ENCODE peak calls at places on chromosome 13, in nine cellular contexts. One of them, this sample, is unnamed.

GRCh38 chr13:26011996-26012688 is 39.7 kb downstream of the SHISA2 start:
- DNase-seq in upper lobe of right lung: peak; percentile 74
- DNase-seq in left ventricle myocardium inferior: no peak
- DNase-seq in cardiac muscle cell: peak; percentile 65
- DNase-seq in heart right ventricle: no peak
- DNase-seq in breast epithelium: no peak
- DNase-seq in Peyer's patch: peak; percentile 29
- DNase-seq in mammary epithelial cell: no peak
- DNase-seq in CD8-positive, alpha-beta T cell: peak; percentile 48
- DNase-seq in this sample: no peak

GRCh38 chr13:64441740-64442139 is 2788.4 kb downstream of the PCDH9 start:
- DNase-seq in upper lobe of right lung: no peak
- DNase-seq in left ventricle myocardium inferior: no peak
- DNase-seq in cardiac muscle cell: no peak
- DNase-seq in heart right ventricle: no peak
- DNase-seq in breast epithelium: no peak
- DNase-seq in Peyer's patch: no peak
- DNase-seq in mammary epithelial cell: no peak
- DNase-seq in CD8-positive, alpha-beta T cell: no peak
- DNase-seq in this sample: no peak

GRCh38 chr13:32195713-32196112 is 119.5 kb downstream of the ZAR1L start:
- DNase-seq in upper lobe of right lung: no peak
- DNase-seq in left ventricle myocardium inferior: no peak
- DNase-seq in cardiac muscle cell: peak; percentile 64
- DNase-seq in heart right ventricle: no peak
- DNase-seq in breast epithelium: no peak
- DNase-seq in Peyer's patch: no peak
- DNase-seq in mammary epithelial cell: no peak
- DNase-seq in CD8-positive, alpha-beta T cell: no peak
- DNase-seq in this sample: no peak

GRCh38 chr13:97851269-97851668 is 102.2 kb upstream of the IPO5 start:
- DNase-seq in upper lobe of right lung: no peak
- DNase-seq in left ventricle myocardium inferior: no peak
- DNase-seq in cardiac muscle cell: peak; percentile 20
- DNase-seq in heart right ventricle: no peak
- DNase-seq in breast epithelium: no peak
- DNase-seq in Peyer's patch: no peak
- DNase-seq in mammary epithelial cell: no peak
- DNase-seq in CD8-positive, alpha-beta T cell: no peak
- DNase-seq in this sample: no peak

GRCh38 chr13:110238795-110239194 is 68.2 kb downstream of the COL4A1 start:
- DNase-seq in upper lobe of right lung: no peak
- DNase-seq in left ventricle myocardium inferior: no peak
- DNase-seq in cardiac muscle cell: peak; percentile 48
- DNase-seq in heart right ventricle: peak; percentile 30
- DNase-seq in breast epithelium: no peak
- DNase-seq in Peyer's patch: no peak
- DNase-seq in mammary epithelial cell: no peak
- DNase-seq in CD8-positive, alpha-beta T cell: no peak
- DNase-seq in this sample: no peak

GRCh38 chr13:93224545-93224944 is 2.1 kb upstream of the GPC6 start:
- DNase-seq in upper lobe of right lung: no peak
- DNase-seq in left ventricle myocardium inferior: no peak
- DNase-seq in cardiac muscle cell: peak; percentile 77
- DNase-seq in heart right ventricle: no peak
- DNase-seq in breast epithelium: no peak
- DNase-seq in Peyer's patch: no peak
- DNase-seq in mammary epithelial cell: no peak
- DNase-seq in CD8-positive, alpha-beta T cell: no peak
- DNase-seq in this sample: no peak

GRCh38 chr13:31629085-31629785 is 110.1 kb upstream of the RXFP2 start:
- DNase-seq in upper lobe of right lung: no peak
- DNase-seq in left ventricle myocardium inferior: no peak
- DNase-seq in cardiac muscle cell: peak; percentile 41
- DNase-seq in heart right ventricle: no peak
- DNase-seq in breast epithelium: no peak
- DNase-seq in Peyer's patch: no peak
- DNase-seq in mammary epithelial cell: peak; percentile 30
- DNase-seq in CD8-positive, alpha-beta T cell: no peak
- DNase-seq in this sample: no peak

GRCh38 chr13:45851171-45851889 is at the start of gene SIAH3:
- DNase-seq in upper lobe of right lung: no peak
- DNase-seq in left ventricle myocardium inferior: no peak
- DNase-seq in cardiac muscle cell: peak; percentile 28
- DNase-seq in heart right ventricle: no peak
- DNase-seq in breast epithelium: no peak
- DNase-seq in Peyer's patch: peak; percentile 18
- DNase-seq in mammary epithelial cell: peak; percentile 71
- DNase-seq in CD8-positive, alpha-beta T cell: no peak
- DNase-seq in this sample: no peak

GRCh38 chr13:42747399-42747873 is 33.9 kb upstream of the FAM216B start:
- DNase-seq in upper lobe of right lung: no peak
- DNase-seq in left ventricle myocardium inferior: no peak
- DNase-seq in cardiac muscle cell: peak; percentile 64
- DNase-seq in heart right ventricle: no peak
- DNase-seq in breast epithelium: no peak
- DNase-seq in Peyer's patch: no peak
- DNase-seq in mammary epithelial cell: peak; percentile 65
- DNase-seq in CD8-positive, alpha-beta T cell: no peak
- DNase-seq in this sample: no peak

GRCh38 chr13:73722120-73722519 is 412.1 kb downstream of the KLF12 start:
- DNase-seq in upper lobe of right lung: no peak
- DNase-seq in left ventricle myocardium inferior: no peak
- DNase-seq in cardiac muscle cell: peak; percentile 49
- DNase-seq in heart right ventricle: no peak
- DNase-seq in breast epithelium: no peak
- DNase-seq in Peyer's patch: no peak
- DNase-seq in mammary epithelial cell: peak; percentile 94
- DNase-seq in CD8-positive, alpha-beta T cell: no peak
- DNase-seq in this sample: no peak

GRCh38 chr13:42762917-42763316 is 18.5 kb upstream of the FAM216B start:
- DNase-seq in upper lobe of right lung: no peak
- DNase-seq in left ventricle myocardium inferior: no peak
- DNase-seq in cardiac muscle cell: peak; percentile 94
- DNase-seq in heart right ventricle: no peak
- DNase-seq in breast epithelium: no peak
- DNase-seq in Peyer's patch: no peak
- DNase-seq in mammary epithelial cell: peak; percentile 60
- DNase-seq in CD8-positive, alpha-beta T cell: no peak
- DNase-seq in this sample: no peak

GRCh38 chr13:110187501-110188161 is 119.3 kb downstream of the COL4A1 start:
- DNase-seq in upper lobe of right lung: peak; percentile 17
- DNase-seq in left ventricle myocardium inferior: peak; percentile 69
- DNase-seq in cardiac muscle cell: peak; percentile 96
- DNase-seq in heart right ventricle: peak; percentile 73
- DNase-seq in breast epithelium: no peak
- DNase-seq in Peyer's patch: no peak
- DNase-seq in mammary epithelial cell: peak; percentile 47
- DNase-seq in CD8-positive, alpha-beta T cell: no peak
- DNase-seq in this sample: no peak

GRCh38 chr13:69545500-69546025 is 562.1 kb upstream of the ATXN8OS start:
- DNase-seq in upper lobe of right lung: no peak
- DNase-seq in left ventricle myocardium inferior: no peak
- DNase-seq in cardiac muscle cell: no peak
- DNase-seq in heart right ventricle: no peak
- DNase-seq in breast epithelium: no peak
- DNase-seq in Peyer's patch: no peak
- DNase-seq in mammary epithelial cell: no peak
- DNase-seq in CD8-positive, alpha-beta T cell: no peak
- DNase-seq in this sample: no peak

GRCh38 chr13:20270163-20270865 is 38.2 kb upstream of the GJB6 start:
- DNase-seq in upper lobe of right lung: no peak
- DNase-seq in left ventricle myocardium inferior: no peak
- DNase-seq in cardiac muscle cell: peak; percentile 17
- DNase-seq in heart right ventricle: no peak
- DNase-seq in breast epithelium: no peak
- DNase-seq in Peyer's patch: no peak
- DNase-seq in mammary epithelial cell: peak; percentile 64
- DNase-seq in CD8-positive, alpha-beta T cell: no peak
- DNase-seq in this sample: no peak

GRCh38 chr13:111597041-111598017 is 276.9 kb downstream of the TEX29 start:
- DNase-seq in upper lobe of right lung: peak; percentile 42
- DNase-seq in left ventricle myocardium inferior: no peak
- DNase-seq in cardiac muscle cell: no peak
- DNase-seq in heart right ventricle: no peak
- DNase-seq in breast epithelium: no peak
- DNase-seq in Peyer's patch: no peak
- DNase-seq in mammary epithelial cell: no peak
- DNase-seq in CD8-positive, alpha-beta T cell: no peak
- DNase-seq in this sample: no peak

GRCh38 chr13:78827471-78827870 is 168.5 kb upstream of the OBI1 start:
- DNase-seq in upper lobe of right lung: no peak
- DNase-seq in left ventricle myocardium inferior: no peak
- DNase-seq in cardiac muscle cell: no peak
- DNase-seq in heart right ventricle: no peak
- DNase-seq in breast epithelium: no peak
- DNase-seq in Peyer's patch: no peak
- DNase-seq in mammary epithelial cell: no peak
- DNase-seq in CD8-positive, alpha-beta T cell: no peak
- DNase-seq in this sample: no peak

GRCh38 chr13:72530471-72530870 is 197.0 kb downstream of the MZT1 start:
- DNase-seq in upper lobe of right lung: no peak
- DNase-seq in left ventricle myocardium inferior: no peak
- DNase-seq in cardiac muscle cell: no peak
- DNase-seq in heart right ventricle: no peak
- DNase-seq in breast epithelium: no peak
- DNase-seq in Peyer's patch: no peak
- DNase-seq in mammary epithelial cell: no peak
- DNase-seq in CD8-positive, alpha-beta T cell: no peak
- DNase-seq in this sample: no peak

DNA sequence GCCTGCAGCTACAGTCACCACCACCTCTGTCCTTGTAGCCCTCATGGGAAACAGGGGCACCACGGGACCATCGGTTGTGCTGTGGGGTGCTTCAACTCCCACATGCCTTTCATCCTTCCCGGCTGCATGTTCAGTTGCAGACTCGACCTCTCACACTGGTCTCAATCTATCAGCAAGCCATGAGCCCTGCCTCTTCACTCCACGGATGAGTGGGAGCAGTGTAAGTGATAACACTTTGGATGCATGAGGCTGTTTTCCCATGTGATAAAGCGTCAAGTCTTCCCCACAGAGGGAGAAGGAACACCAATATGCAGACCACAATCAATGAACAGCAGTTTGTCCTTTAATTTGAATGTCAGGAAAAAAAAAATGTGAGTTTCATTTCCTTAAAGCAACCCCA is 12.2 kb downstream of the SERP2 start:
- DNase-seq in upper lobe of right lung: no peak
- DNase-seq in left ventricle myocardium inferior: no peak
- DNase-seq in cardiac muscle cell: no peak
- DNase-seq in heart right ventricle: no peak
- DNase-seq in breast epithelium: no peak
- DNase-seq in Peyer's patch: no peak
- DNase-seq in mammary epithelial cell: no peak
- DNase-seq in CD8-positive, alpha-beta T cell: no peak
- DNase-seq in this sample: no peak
- H3K4me3 ChIP-seq in upper lobe of right lung: no peak overlapping the region
- H3K4me3 ChIP-seq in left ventricle myocardium inferior: no peak overlapping the region
- H3K4me3 ChIP-seq in cardiac muscle cell: no peak overlapping the region
- H3K4me3 ChIP-seq in heart right ventricle: no peak overlapping the region
- H3K4me3 ChIP-seq in breast epithelium: no peak overlapping the region
- H3K4me3 ChIP-seq in Peyer's patch: no peak overlapping the region
- H3K4me3 ChIP-seq in mammary epithelial cell: no peak overlapping the region
- H3K4me3 ChIP-seq in CD8-positive, alpha-beta T cell: no peak overlapping the region
- H3K4me3 ChIP-seq in this sample: no peak overlapping the region

GRCh38 chr13:99256709-99257108 is 1.5 kb downstream of the GPR18 start:
- DNase-seq in upper lobe of right lung: no peak
- DNase-seq in left ventricle myocardium inferior: no peak
- DNase-seq in cardiac muscle cell: peak; percentile 61
- DNase-seq in heart right ventricle: no peak
- DNase-seq in breast epithelium: no peak
- DNase-seq in Peyer's patch: no peak
- DNase-seq in mammary epithelial cell: no peak
- DNase-seq in CD8-positive, alpha-beta T cell: no peak
- DNase-seq in this sample: no peak
- H3K27ac ChIP-seq in upper lobe of right lung: no peak overlapping the region
- H3K27ac ChIP-seq in left ventricle myocardium inferior: no peak overlapping the region
- H3K27ac ChIP-seq in cardiac muscle cell: no peak overlapping the region
- H3K27ac ChIP-seq in heart right ventricle: no peak overlapping the region
- H3K27ac ChIP-seq in breast epithelium: no peak overlapping the region
- H3K27ac ChIP-seq in Peyer's patch: no peak overlapping the region
- H3K27ac ChIP-seq in mammary epithelial cell: no peak overlapping the region
- H3K27ac ChIP-seq in CD8-positive, alpha-beta T cell: peak overlapping the region; percentile 43
- H3K27ac ChIP-seq in this sample: no peak overlapping the region

DNA sequence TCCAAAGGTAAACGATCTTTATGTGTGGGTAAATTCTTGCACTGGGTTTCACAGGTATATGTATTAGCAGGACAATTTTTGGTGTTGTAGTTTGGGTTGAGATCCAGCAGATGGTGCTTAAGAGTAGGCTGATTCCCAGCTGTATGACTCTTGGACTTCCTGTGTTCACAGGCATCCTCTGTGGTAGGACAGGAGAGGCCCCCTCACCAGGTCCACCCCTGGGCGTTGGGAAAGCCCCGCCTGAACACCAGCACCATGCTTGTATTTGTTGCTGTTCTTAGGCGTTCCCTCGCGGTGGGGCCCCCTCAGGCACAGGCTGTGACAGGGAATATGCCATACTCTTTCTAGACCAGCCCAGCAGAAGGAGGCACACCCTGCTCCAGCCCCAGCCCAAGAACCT is 49.5 kb upstream of the PCDH17 start:
- DNase-seq in upper lobe of right lung: no peak
- DNase-seq in left ventricle myocardium inferior: no peak
- DNase-seq in cardiac muscle cell: no peak
- DNase-seq in heart right ventricle: no peak
- DNase-seq in breast epithelium: no peak
- DNase-seq in Peyer's patch: no peak
- DNase-seq in mammary epithelial cell: no peak
- DNase-seq in CD8-positive, alpha-beta T cell: no peak
- DNase-seq in this sample: no peak
- TF ChIP-seq CTCF in upper lobe of right lung: no peak
- TF ChIP-seq CTCF in left ventricle myocardium inferior: no peak
- TF ChIP-seq CTCF in cardiac muscle cell: no peak
- TF ChIP-seq CTCF in heart right ventricle: no peak
- TF ChIP-seq CTCF in breast epithelium: no peak
- TF ChIP-seq CTCF in Peyer's patch: no peak
- TF ChIP-seq CTCF in mammary epithelial cell: no peak
- TF ChIP-seq CTCF in CD8-positive, alpha-beta T cell: no peak
- TF ChIP-seq CTCF in this sample: no peak

GRCh38 chr13:85379433-85379832 is 419.8 kb downstream of the SLITRK6 start:
- DNase-seq in upper lobe of right lung: no peak
- DNase-seq in left ventricle myocardium inferior: no peak
- DNase-seq in cardiac muscle cell: peak; percentile 5
- DNase-seq in heart right ventricle: no peak
- DNase-seq in breast epithelium: no peak
- DNase-seq in Peyer's patch: no peak
- DNase-seq in mammary epithelial cell: no peak
- DNase-seq in CD8-positive, alpha-beta T cell: no peak
- DNase-seq in this sample: no peak
- H3K4me3 ChIP-seq in upper lobe of right lung: no peak overlapping the region
- H3K4me3 ChIP-seq in left ventricle myocardium inferior: no peak overlapping the region
- H3K4me3 ChIP-seq in cardiac muscle cell: no peak overlapping the region
- H3K4me3 ChIP-seq in heart right ventricle: no peak overlapping the region
- H3K4me3 ChIP-seq in breast epithelium: no peak overlapping the region
- H3K4me3 ChIP-seq in Peyer's patch: no peak overlapping the region
- H3K4me3 ChIP-seq in mammary epithelial cell: no peak overlapping the region
- H3K4me3 ChIP-seq in CD8-positive, alpha-beta T cell: no peak overlapping the region
- H3K4me3 ChIP-seq in this sample: no peak overlapping the region

This sample was measured in uterus.